ENCODE peak calls at places on chromosomes 11 and 22, in eight cellular contexts. E is dorsolateral prefrontal cortex, D is RWPE1, R is GM12865, U is ascending aorta, I is WTC11, N is thyroid gland, C is PC-9. X is an unnamed sample.

GRCh38 chr11:32309541-32310217 is 125.7 kb downstream of the WT1 start:
- DNase-seq in E (no peak), D (peak), R (no peak), U (no peak), I (no peak), N (no peak), C (no peak), X (no peak)

GRCh38 chr22:33918676-33919590 is 1.3 kb downstream of the LARGE1 start:
- DNase-seq in E (no peak), D (no peak), R (no peak), U (no peak), I (peak), N (no peak), C (no peak), X (peak)

GRCh38 chr22:44387486-44387885 is 74.7 kb upstream of the SHISAL1 start:
- DNase-seq in E (no peak), D (no peak), R (no peak), U (no peak), I (no peak), N (no peak), C (peak), X (no peak)

GRCh38 chr11:43130616-43131015 is 181.2 kb upstream of the API5 start:
- DNase-seq in E (peak), D (no peak), R (peak), U (no peak), I (peak), N (no peak), C (no peak), X (no peak)

GRCh38 chr11:93577291-93577690 is 34.1 kb upstream of the SMCO4 start:
- DNase-seq in E (no peak), D (no peak), R (no peak), U (no peak), I (no peak), N (no peak), C (no peak), X (no peak)

GRCh38 chr11:1780700-1781592 is 17.2 kb upstream of the CTSD start:
- DNase-seq in E (peak), D (no peak), R (no peak), U (no peak), I (no peak), N (no peak), C (no peak), X (no peak)

GRCh38 chr11:111886844-111887243 is 7.5 kb downstream of the CFAP68 start:
- DNase-seq in E (no peak), D (no peak), R (no peak), U (no peak), I (no peak), N (no peak), C (no peak), X (no peak)

GRCh38 chr11:119684361-119685072 is 44.5 kb downstream of the NECTIN1 start:
- DNase-seq in E (no peak), D (peak), R (peak), U (no peak), I (no peak), N (no peak), C (peak), X (no peak)

GRCh38 chr22:29330753-29331152 is 15.3 kb upstream of the RASL10A start:
- DNase-seq in E (no peak), D (no peak), R (no peak), U (no peak), I (no peak), N (no peak), C (no peak), X (no peak)

GRCh38 chr11:3106736-3107524 is 49.7 kb upstream of the CARS1 start:
- DNase-seq in E (peak), D (no peak), R (no peak), U (peak), I (peak), N (no peak), C (no peak), X (no peak)

GRCh38 chr11:45885274-45885920 is at the start of gene MAPK8IP1:
- DNase-seq in E (no peak), D (peak), R (peak), U (no peak), I (peak), N (peak), C (no peak), X (peak)

GRCh38 chr11:6400431-6401345 is 10.4 kb downstream of the SMPD1 start:
- DNase-seq in E (no peak), D (no peak), R (no peak), U (no peak), I (no peak), N (no peak), C (no peak), X (no peak)

GRCh38 chr11:18046116-18046777 is at the start of gene TPH1:
- DNase-seq in E (no peak), D (peak), R (no peak), U (peak), I (peak), N (peak), C (no peak), X (no peak)

GRCh38 chr22:37284126-37284806 is 2.0 kb downstream of the CYTH4 start:
- DNase-seq in E (no peak), D (no peak), R (no peak), U (no peak), I (no peak), N (no peak), C (no peak), X (no peak)

GRCh38 chr22:29156507-29156906 is 49.2 kb upstream of the EMID1 start:
- DNase-seq in E (peak), D (no peak), R (peak), U (no peak), I (peak), N (no peak), C (no peak), X (no peak)

GRCh38 chr11:131904756-131905155 is 534.3 kb downstream of the NTM start:
- DNase-seq in E (no peak), D (no peak), R (no peak), U (no peak), I (peak), N (no peak), C (no peak), X (no peak)

GRCh38 chr11:113286509-113287497 is 27.6 kb upstream of the TTC12 start:
- DNase-seq in E (no peak), D (no peak), R (no peak), U (no peak), I (no peak), N (no peak), C (no peak), X (no peak)

GRCh38 chr11:134150195-134150903 is 73.4 kb downstream of the NCAPD3 start:
- DNase-seq in E (peak), D (no peak), R (no peak), U (no peak), I (no peak), N (no peak), C (no peak), X (no peak)

GRCh38 chr11:115145316-115145715 is 358.9 kb downstream of the CADM1 start:
- DNase-seq in E (no peak), D (no peak), R (no peak), U (no peak), I (no peak), N (peak), C (no peak), X (no peak)

DNA sequence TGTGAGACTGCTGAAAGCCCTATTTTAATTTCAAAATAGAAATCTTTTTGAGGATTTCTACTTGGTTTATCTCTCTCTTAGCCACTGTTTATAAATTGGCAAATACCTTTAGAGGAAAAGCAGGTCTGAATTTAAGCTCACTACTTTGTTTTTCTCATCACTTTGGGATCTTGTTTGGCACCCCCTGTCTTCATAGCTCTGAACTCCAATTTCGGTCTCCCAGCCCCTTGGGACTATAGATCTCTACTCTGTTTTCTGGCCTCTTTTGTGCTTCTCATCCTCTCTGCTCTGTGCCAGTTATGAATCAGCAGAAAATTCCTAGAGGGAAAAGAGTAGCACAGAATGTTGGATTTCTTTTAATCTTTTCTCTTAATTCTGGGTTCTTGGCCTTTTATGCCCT is 118.3 kb downstream of the CYP2R1 start:
- DNase-seq in E (no peak), D (no peak), R (no peak), U (no peak), I (peak), N (no peak), C (no peak), X (no peak)
- TF ChIP-seq CTCF in E (peak), D (no peak), R (peak), U (no peak), I (peak), N (no peak), C (no peak), X (no peak)

GRCh38 chr11:122782222-122782621 is 56.1 kb upstream of the CRTAM start:
- DNase-seq in E (no peak), D (no peak), R (no peak), U (no peak), I (no peak), N (no peak), C (no peak), X (no peak)

GRCh38 chr11:122781378-122782040 is 56.8 kb upstream of the CRTAM start:
- DNase-seq in E (peak), D (peak), R (peak), U (peak), I (peak), N (peak), C (peak), X (peak)

GRCh38 chr11:122785156-122785605 is 53.1 kb upstream of the CRTAM start:
- DNase-seq in E (no peak), D (no peak), R (no peak), U (no peak), I (no peak), N (no peak), C (no peak), X (no peak)

GRCh38 chr11:122786896-122787295 is 51.4 kb upstream of the CRTAM start:
- DNase-seq in E (no peak), D (no peak), R (no peak), U (no peak), I (no peak), N (no peak), C (no peak), X (no peak)

GRCh38 chr11:122784325-122785155 is 53.8 kb upstream of the CRTAM start:
- DNase-seq in E (no peak), D (peak), R (no peak), U (peak), I (no peak), N (no peak), C (peak), X (no peak)
- TF ChIP-seq CTCF in E (no peak), D (no peak), R (no peak), U (no peak), I (no peak), N (no peak), C (no peak), X (no peak)

GRCh38 chr22:25281675-25282345 is 62.4 kb downstream of the CRYBB2 start:
- DNase-seq in E (no peak), D (no peak), R (no peak), U (no peak), I (no peak), N (no peak), C (no peak), X (no peak)

GRCh38 chr22:25282346-25282670 is 62.9 kb downstream of the CRYBB2 start:
- DNase-seq in E (no peak), D (no peak), R (no peak), U (no peak), I (no peak), N (no peak), C (no peak), X (no peak)

DNA sequence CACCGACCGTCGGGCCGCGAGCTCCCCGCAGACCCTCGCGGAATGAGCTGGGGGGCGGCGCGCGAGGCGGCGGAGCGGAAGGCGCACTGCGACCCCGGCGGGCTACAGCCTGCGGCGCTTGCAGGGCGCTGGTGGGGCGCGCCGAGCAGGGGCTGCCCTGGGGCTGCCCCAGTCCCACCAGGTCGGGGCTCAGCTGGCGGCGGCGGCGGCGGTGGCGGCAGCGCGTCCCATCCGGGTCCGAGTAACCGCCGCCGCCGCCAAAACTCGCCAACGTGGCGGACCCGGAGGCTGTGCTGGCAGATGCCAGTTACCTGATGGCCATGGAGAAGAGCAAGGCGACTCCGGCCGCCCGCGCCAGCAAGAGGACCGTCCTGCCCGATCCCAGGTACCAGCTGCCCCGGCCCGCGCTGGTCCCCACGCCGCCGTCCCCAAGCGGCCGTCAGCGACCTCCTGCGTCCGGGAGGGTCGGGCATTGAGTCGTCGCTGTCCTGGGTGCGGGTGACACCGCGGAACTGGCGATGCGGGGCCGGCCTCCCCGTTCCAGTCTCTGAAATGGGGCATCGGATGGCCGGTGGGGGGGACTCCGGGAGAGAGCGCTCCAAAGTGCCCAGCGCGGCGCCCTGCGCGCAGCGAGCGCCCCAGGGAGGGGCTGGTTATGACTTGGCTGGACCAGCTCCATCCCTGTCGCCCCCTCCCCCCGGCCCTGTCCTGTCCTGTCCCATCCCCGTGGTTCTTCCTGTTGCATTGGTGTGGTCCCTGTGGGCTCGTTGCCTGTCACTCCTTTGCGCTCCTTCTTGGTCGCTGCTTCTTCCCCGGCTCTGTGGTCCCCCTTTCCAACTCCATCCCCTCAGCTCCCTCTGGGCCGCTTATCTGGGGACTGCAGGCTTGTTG is 63.5 kb downstream of the CRYBB2 start:
- DNase-seq in E (no peak), D (no peak), R (no peak), U (no peak), I (peak), N (no peak), C (no peak), X (peak)
- TF ChIP-seq CTCF in E (no peak), D (no peak), R (no peak), U (no peak), I (no peak), N (no peak), C (no peak), X (no peak)

GRCh38 chr11:128857341-128857740 is 9.8 kb downstream of the KCNJ1 start:
- DNase-seq in E (no peak), D (no peak), R (no peak), U (no peak), I (no peak), N (no peak), C (no peak), X (no peak)

GRCh38 chr11:128856241-128856640 is 10.9 kb downstream of the KCNJ1 start:
- DNase-seq in E (no peak), D (no peak), R (no peak), U (no peak), I (no peak), N (no peak), C (no peak), X (no peak)

GRCh38 chr11:128852327-128853023 is 14.6 kb downstream of the KCNJ1 start:
- DNase-seq in E (no peak), D (no peak), R (no peak), U (no peak), I (no peak), N (peak), C (no peak), X (no peak)

GRCh38 chr11:128853556-128853955 is 13.5 kb downstream of the KCNJ1 start:
- DNase-seq in E (no peak), D (no peak), R (no peak), U (no peak), I (no peak), N (no peak), C (no peak), X (no peak)

GRCh38 chr11:128854801-128855200 is 12.3 kb downstream of the KCNJ1 start:
- DNase-seq in E (no peak), D (no peak), R (no peak), U (no peak), I (no peak), N (no peak), C (no peak), X (no peak)
- TF ChIP-seq CTCF in E (no peak), D (no peak), R (no peak), U (no peak), I (no peak), N (no peak), C (no peak), X (no peak)

GRCh38 chr11:104256525-104256924 is 92.6 kb upstream of the PDGFD start:
- DNase-seq in E (no peak), D (peak), R (no peak), U (no peak), I (no peak), N (no peak), C (no peak), X (no peak)

GRCh38 chr11:104259121-104259610 is 95.2 kb upstream of the PDGFD start:
- DNase-seq in E (no peak), D (no peak), R (no peak), U (no peak), I (no peak), N (no peak), C (no peak), X (no peak)

DNA sequence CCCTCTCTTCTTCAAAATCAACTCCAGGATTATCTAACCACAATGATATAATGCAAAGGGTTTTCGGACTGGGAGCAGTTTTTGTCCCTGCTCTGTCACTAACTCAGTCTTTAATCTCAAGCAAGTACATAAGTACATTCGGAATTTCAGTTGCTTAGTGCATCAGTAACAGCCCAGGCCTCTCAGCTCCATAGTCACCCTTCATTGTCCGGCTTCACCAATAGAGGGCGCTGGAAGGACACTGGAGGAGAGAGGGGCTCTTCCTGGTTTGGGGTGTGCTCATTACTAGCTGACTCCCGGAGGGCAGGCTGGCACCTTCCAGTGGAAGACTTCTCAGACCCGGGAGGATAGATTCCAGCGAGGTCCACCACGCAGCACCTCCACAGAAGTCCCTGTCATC is 90.4 kb upstream of the PDGFD start:
- DNase-seq in E (no peak), D (peak), R (peak), U (no peak), I (peak), N (peak), C (no peak), X (peak)
- TF ChIP-seq CTCF in E (peak), D (peak), R (peak), U (no peak), I (peak), N (no peak), C (peak), X (peak)